ENCODE peak calls at places on chromosome 3, in seven cellular contexts. E is A673, A is HAP-1, R is upper lobe of right lung, T is psoas muscle, C is fibroblast of lung, F is esophagus muscularis mucosa. X is an unnamed sample.
A peak's percentile ranks its signal among the peaks of the same experiment; 100 is the strongest.

GRCh38 chr3:186320862-186321568 is 41.0 kb downstream of the DGKG start:
- DNase-seq in R (no peak), E (no peak), F (peak; percentile 75), T (no peak), A (no peak), C (peak; percentile 12), X (no peak)

GRCh38 chr3:192917258-192917507 is 473 bp downstream of the MB21D2 start:
- DNase-seq in C (no peak), T (no peak), R (no peak), F (no peak), A (no peak), E (no peak), X (no peak)

GRCh38 chr3:161395115-161395514 is 23.8 kb upstream of the SPTSSB start:
- DNase-seq in A (no peak), R (no peak), T (no peak), C (no peak), E (no peak), F (no peak), X (no peak)

GRCh38 chr3:24622138-24622537 is 127.5 kb upstream of the THRB start:
- DNase-seq in R (no peak), A (no peak), C (no peak), F (no peak), E (no peak), T (no peak), X (no peak)

GRCh38 chr3:29427266-29428103 is 146.6 kb downstream of the RBMS3 start:
- DNase-seq in F (no peak), A (no peak), C (peak; percentile 41), E (no peak), R (no peak), T (no peak), X (no peak)

GRCh38 chr3:84738101-84738500 is 220.7 kb upstream of the CADM2 start:
- DNase-seq in F (no peak), T (no peak), A (no peak), C (no peak), E (no peak), R (no peak), X (no peak)

GRCh38 chr3:123884993-123885392 is 861 bp upstream of the MYLK start:
- DNase-seq in R (no peak), A (no peak), E (no peak), F (no peak), C (no peak), T (no peak), X (no peak)

GRCh38 chr3:47455806-47456452 is 19.8 kb downstream of the SCAP start:
- DNase-seq in R (no peak), T (no peak), E (no peak), A (no peak), C (peak; percentile 73), F (no peak), X (no peak)

GRCh38 chr3:194141415-194142155 is 5.6 kb downstream of the HES1 start:
- DNase-seq in T (peak; percentile 94), F (peak; percentile 96), A (peak; percentile 90), C (peak; percentile 80), R (peak; percentile 97), E (peak; percentile 93), X (no peak)

GRCh38 chr3:157110761-157111238 is 49.1 kb downstream of the CCNL1 start:
- DNase-seq in A (no peak), T (no peak), R (no peak), F (no peak), E (no peak), C (no peak), X (no peak)

GRCh38 chr3:65955792-65956477 is 82.8 kb downstream of the MAGI1 start:
- DNase-seq in T (no peak), E (no peak), R (no peak), A (no peak), F (no peak), C (peak; percentile 40), X (no peak)

GRCh38 chr3:160755776-160756304 is at the start of gene PPM1L:
- DNase-seq in C (peak; percentile 31), A (peak; percentile 74), T (peak; percentile 79), R (peak; percentile 88), F (no peak), E (peak; percentile 67), X (no peak)

GRCh38 chr3:172125963-172126403 is 86.6 kb downstream of the FNDC3B start:
- DNase-seq in T (peak; percentile 72), A (no peak), R (no peak), E (peak; percentile 74), F (no peak), C (peak; percentile 95), X (no peak)

GRCh38 chr3:50264964-50265485 is 3.9 kb upstream of the SEMA3B start:
- DNase-seq in E (no peak), T (no peak), A (no peak), C (no peak), R (no peak), F (no peak), X (no peak)

GRCh38 chr3:192033246-192033645 is 572.3 kb downstream of the PYDC2 start:
- DNase-seq in T (no peak), E (no peak), F (no peak), C (no peak), R (no peak), A (peak; percentile 31), X (no peak)

GRCh38 chr3:185940951-185941350 is 3.1 kb upstream of the TRA2B start:
- DNase-seq in A (no peak), E (no peak), R (no peak), C (no peak), T (no peak), F (no peak), X (no peak)

GRCh38 chr3:42680256-42680655 is 5.1 kb upstream of the KLHL40 start:
- DNase-seq in A (no peak), E (no peak), F (no peak), C (peak; percentile 31), R (peak; percentile 11), T (no peak), X (no peak)

GRCh38 chr3:170162630-170163029 is 18.9 kb downstream of the PHC3 start:
- DNase-seq in C (no peak), R (no peak), T (no peak), F (no peak), A (no peak), E (no peak), X (no peak)

GRCh38 chr3:10294030-10294591 is 1.4 kb upstream of the GHRL start:
- DNase-seq in E (no peak), R (no peak), C (no peak), T (no peak), A (no peak), F (no peak), X (no peak)

GRCh38 chr3:121295453-121295852 is 250.3 kb downstream of the POLQ start:
- DNase-seq in T (no peak), C (no peak), F (no peak), E (no peak), R (no peak), A (no peak), X (no peak)

GRCh38 chr3:174812172-174812862 is 46.8 kb upstream of the NAALADL2 start:
- DNase-seq in E (no peak), A (no peak), C (peak; percentile 8), T (no peak), R (no peak), F (no peak), X (no peak)

GRCh38 chr3:187370051-187370450 is 1.9 kb downstream of the RTP4 start:
- DNase-seq in F (no peak), E (no peak), C (no peak), R (no peak), A (no peak), T (no peak), X (no peak)

GRCh38 chr3:128855574-128855973 is 23.8 kb upstream of the ACAD9 start:
- DNase-seq in R (no peak), F (no peak), E (no peak), C (no peak), A (no peak), T (no peak), X (no peak)

GRCh38 chr3:128858167-128858566 is 21.3 kb upstream of the ACAD9 start:
- DNase-seq in R (no peak), E (no peak), F (no peak), T (no peak), A (no peak), C (no peak), X (no peak)

GRCh38 chr3:128863560-128863959 is 15.9 kb upstream of the ACAD9 start:
- DNase-seq in E (no peak), F (no peak), A (peak; percentile 44), R (no peak), C (no peak), T (no peak), X (no peak)

GRCh38 chr3:128861491-128861890 is 17.9 kb upstream of the ACAD9 start:
- DNase-seq in C (no peak), E (no peak), T (no peak), F (no peak), A (no peak), R (no peak), X (no peak)

DNA sequence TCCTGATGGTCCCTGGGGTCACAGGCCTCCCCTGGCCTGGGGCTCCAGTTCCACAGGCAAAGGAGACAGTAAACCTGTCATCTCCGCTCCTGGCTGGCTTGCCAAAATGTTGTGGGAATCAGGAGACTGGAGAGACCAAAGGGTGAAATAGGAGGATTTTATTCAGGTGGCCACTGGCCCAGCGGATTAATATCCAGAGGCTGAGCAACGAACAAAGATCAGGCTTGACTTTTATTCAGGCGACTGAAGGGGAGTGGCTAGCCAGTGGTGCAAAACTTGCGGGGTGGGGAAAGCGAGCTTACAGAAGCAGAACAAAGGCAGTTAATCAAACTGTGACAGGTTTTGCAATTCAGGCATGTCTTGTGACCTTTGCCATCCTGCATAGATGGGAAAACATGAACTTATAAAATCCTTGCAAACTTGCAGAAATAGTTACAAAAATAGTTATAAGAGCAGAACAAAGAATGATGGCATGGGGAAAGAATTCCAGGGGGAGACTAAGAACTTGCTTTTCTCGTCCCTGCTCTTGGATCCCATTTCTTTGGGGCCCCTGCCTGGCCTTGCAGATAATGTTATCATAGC is 19.8 kb upstream of the ACAD9 start:
- DNase-seq in A (no peak), C (peak; percentile 21), R (no peak), F (no peak), E (no peak), T (no peak), X (no peak)
- H3K9me3 ChIP-seq in A (peaks cover 17% of the 10 kb centered on the region), C (no peaks in the 10 kb centered on the region), R (peaks cover 15% of the 10 kb centered on the region), F (peaks cover 16% of the 10 kb centered on the region), E (peaks cover 20% of the 10 kb centered on the region), T (peaks cover 12% of the 10 kb centered on the region), X (peaks cover 17% of the 10 kb centered on the region)

GRCh38 chr3:177781686-177782161 is 584.4 kb upstream of the TBL1XR1 start:
- DNase-seq in F (no peak), A (no peak), C (peak; percentile 92), R (no peak), E (peak; percentile 30), T (peak; percentile 59), X (no peak)
- H3K9me3 ChIP-seq in F (no peaks in the 10 kb centered on the region), A (no peaks in the 10 kb centered on the region), C (no peaks in the 10 kb centered on the region), R (no peaks in the 10 kb centered on the region), E (no peaks in the 10 kb centered on the region), T (no peaks in the 10 kb centered on the region), X (no peaks in the 10 kb centered on the region)

GRCh38 chr3:7877312-7877711 is 624.3 kb upstream of the LMCD1 start:
- DNase-seq in F (no peak), A (no peak), C (no peak), E (no peak), T (no peak), R (no peak), X (no peak)
- H3K9me3 ChIP-seq in F (no peaks in the 10 kb centered on the region), A (no peaks in the 10 kb centered on the region), C (no peaks in the 10 kb centered on the region), E (no peaks in the 10 kb centered on the region), T (no peaks in the 10 kb centered on the region), R (no peaks in the 10 kb centered on the region), X (no peaks in the 10 kb centered on the region)

DNA sequence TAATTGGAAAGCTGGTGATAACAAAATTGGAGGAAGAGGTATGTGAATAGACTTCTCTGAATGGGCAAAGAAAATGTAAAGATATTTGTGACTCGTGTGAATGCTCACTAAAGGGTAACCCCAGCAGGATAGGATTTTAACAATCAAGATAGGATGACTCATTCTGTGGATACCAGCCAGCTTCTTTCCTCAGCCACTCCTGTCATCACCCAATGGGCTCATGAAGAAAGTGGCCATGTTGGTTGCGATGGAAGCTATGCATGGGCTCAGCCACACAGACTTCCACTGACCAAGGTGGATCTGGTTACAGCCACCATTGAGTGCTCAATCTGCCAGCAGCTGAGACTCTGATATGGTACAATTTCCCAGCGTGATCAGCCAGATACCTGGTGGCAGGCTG is 40.9 kb downstream of the STRIT1 start:
- DNase-seq in A (no peak), C (peak; percentile 61), F (no peak), R (no peak), E (peak; percentile 42), T (no peak), X (no peak)
- H3K9me3 ChIP-seq in A (no peaks in the 10 kb centered on the region), C (no peaks in the 10 kb centered on the region), F (no peaks in the 10 kb centered on the region), R (no peaks in the 10 kb centered on the region), E (no peaks in the 10 kb centered on the region), T (peaks cover 5% of the 10 kb centered on the region), X (peaks cover 3% of the 10 kb centered on the region)

X was measured in vagina.